ENCODE peak calls at places on chromosome 16, in seven cellular contexts. B is cardiac fibroblast, L is neural progenitor cell, Z is pancreas, Q is astrocyte of the spinal cord, I is HAP-1, H is retinal pigment epithelial cell. A is an unnamed sample.

GRCh38 chr16:21166561-21166961 is 8.1 kb downstream of the LDAF1 start:
- DNase-seq in L (peak), B (no peak), Q (peak), H (no peak), I (peak), Z (no peak), A (no peak)

GRCh38 chr16:50335198-50335958 is 33.4 kb downstream of the BRD7 start:
- DNase-seq in Z (no peak), H (no peak), I (no peak), Q (no peak), L (no peak), B (no peak), A (no peak)

GRCh38 chr16:24045641-24046040 is 209.9 kb downstream of the PRKCB start:
- DNase-seq in Q (no peak), H (no peak), I (peak), Z (no peak), L (peak), B (no peak), A (no peak)

GRCh38 chr16:48965391-48965790 is 316.2 kb downstream of the CBLN1 start:
- DNase-seq in I (no peak), Q (no peak), H (no peak), Z (no peak), L (no peak), B (no peak), A (no peak)

GRCh38 chr16:47019563-47019962 is 46.1 kb upstream of the DNAJA2 start:
- DNase-seq in H (no peak), Z (no peak), Q (peak), L (no peak), B (peak), I (no peak), A (no peak)

GRCh38 chr16:87460936-87461335 is 31.9 kb downstream of the ZCCHC14 start:
- DNase-seq in H (no peak), B (no peak), I (no peak), Q (no peak), L (no peak), Z (no peak), A (no peak)

GRCh38 chr16:15547768-15548096 is 95.2 kb downstream of the MARF1 start:
- DNase-seq in H (no peak), Q (no peak), I (no peak), L (no peak), Z (no peak), B (no peak), A (no peak)

GRCh38 chr16:49914697-49915096 is 58.8 kb upstream of the ZNF423 start:
- DNase-seq in Z (no peak), Q (no peak), L (no peak), I (no peak), B (no peak), H (no peak), A (no peak)

GRCh38 chr16:66899945-66900688 is 18.6 kb downstream of the CDH16 start:
- DNase-seq in H (no peak), L (peak), Z (peak), I (peak), Q (peak), B (peak), A (peak)

GRCh38 chr16:15539197-15539596 is 103.8 kb downstream of the MARF1 start:
- DNase-seq in Q (no peak), L (peak), Z (no peak), B (no peak), I (peak), H (no peak), A (no peak)

GRCh38 chr16:69097425-69097824 is 8.0 kb upstream of the HAS3 start:
- DNase-seq in Q (no peak), I (no peak), H (no peak), L (no peak), Z (no peak), B (no peak), A (no peak)

GRCh38 chr16:23691483-23692189 is 12.9 kb downstream of the PLK1 start:
- DNase-seq in H (no peak), Q (peak), L (no peak), B (peak), Z (no peak), I (no peak), A (no peak)

GRCh38 chr16:17416461-17417221 is 54.1 kb downstream of the XYLT1 start:
- DNase-seq in L (no peak), Q (peak), I (no peak), Z (no peak), H (no peak), B (peak), A (no peak)

GRCh38 chr16:57648590-57649442 is 19.3 kb upstream of the ADGRG3 start:
- DNase-seq in L (peak), B (peak), I (peak), Q (peak), Z (peak), H (no peak), A (no peak)

GRCh38 chr16:88699180-88699579 is 7.0 kb downstream of the RNF166 start:
- DNase-seq in Q (no peak), H (no peak), B (no peak), Z (no peak), L (no peak), I (no peak), A (no peak)
- H3K4me3 ChIP-seq in Q (no peak), H (no peak), B (no peak), Z (no peak), L (no peak), I (no peak), A (no peak)

DNA sequence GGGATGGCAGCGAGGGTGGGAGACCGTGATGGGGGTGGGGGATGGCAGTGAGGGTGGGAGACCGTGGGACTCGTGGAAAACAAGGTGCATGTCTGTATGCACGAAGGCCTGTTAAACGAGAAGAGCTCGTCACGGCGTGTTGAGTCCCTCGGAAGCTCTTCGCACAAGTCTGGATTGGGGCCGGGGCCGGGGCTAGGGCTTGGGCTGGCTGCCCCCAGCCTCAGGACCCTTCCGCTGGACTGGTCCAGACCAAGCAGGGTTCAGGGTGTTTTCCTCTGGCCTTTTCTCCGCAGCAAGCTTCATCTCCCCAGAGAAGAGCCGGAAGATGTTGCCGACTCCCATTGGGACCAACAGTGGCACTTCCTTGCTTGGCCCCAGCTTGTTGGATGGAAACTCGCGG is 7.7 kb upstream of the JPT2 start:
- DNase-seq in L (no peak), I (no peak), H (no peak), Q (no peak), Z (no peak), B (no peak), A (no peak)
- H3K4me3 ChIP-seq in L (no peak), I (no peak), H (no peak), Q (no peak), Z (no peak), B (no peak), A (no peak)

GRCh38 chr16:31537362-31537921 is 9.7 kb downstream of the AHSP start:
- DNase-seq in Z (peak), B (no peak), L (peak), H (no peak), I (no peak), Q (no peak), A (no peak)

GRCh38 chr16:31535737-31536136 is 8.0 kb downstream of the AHSP start:
- DNase-seq in I (no peak), B (no peak), H (no peak), Z (no peak), Q (no peak), L (no peak), A (no peak)

GRCh38 chr16:31538199-31538598 is 10.5 kb downstream of the AHSP start:
- DNase-seq in H (no peak), Z (no peak), I (no peak), L (no peak), B (no peak), Q (no peak), A (no peak)

GRCh38 chr16:31532120-31532519 is 4.4 kb downstream of the AHSP start:
- DNase-seq in L (no peak), I (no peak), Q (no peak), Z (no peak), H (no peak), B (no peak), A (no peak)

GRCh38 chr16:31536804-31537361 is 9.2 kb downstream of the AHSP start:
- DNase-seq in Q (no peak), B (no peak), L (no peak), Z (no peak), I (no peak), H (no peak), A (no peak)
- H3K4me3 ChIP-seq in Q (no peak), B (no peak), L (peak), Z (no peak), I (no peak), H (peak), A (no peak)

DNA sequence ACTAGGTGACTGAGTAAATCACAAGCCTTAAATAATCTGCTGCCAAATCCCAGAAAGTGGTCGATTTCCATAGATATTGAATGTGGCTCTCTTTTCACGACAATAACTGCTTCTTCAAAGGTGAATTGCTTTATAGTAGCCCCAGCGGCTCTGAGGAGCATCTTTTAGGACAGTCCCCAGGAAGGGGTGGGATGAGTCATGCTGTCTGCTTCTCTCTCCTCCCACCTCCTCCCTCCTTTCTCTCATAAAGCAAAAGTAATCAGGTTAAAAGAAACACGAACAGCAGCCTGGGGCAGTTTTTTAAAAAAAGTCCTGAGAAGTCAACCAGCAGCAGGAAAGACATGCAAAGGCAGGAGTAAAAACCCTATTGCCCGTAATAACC is 1.8 kb downstream of the KIAA0513 start:
- DNase-seq in H (no peak), Z (peak), Q (peak), I (peak), L (no peak), B (no peak), A (no peak)
- H3K4me3 ChIP-seq in H (no peak), Z (no peak), Q (no peak), I (no peak), L (no peak), B (peak), A (peak)

DNA sequence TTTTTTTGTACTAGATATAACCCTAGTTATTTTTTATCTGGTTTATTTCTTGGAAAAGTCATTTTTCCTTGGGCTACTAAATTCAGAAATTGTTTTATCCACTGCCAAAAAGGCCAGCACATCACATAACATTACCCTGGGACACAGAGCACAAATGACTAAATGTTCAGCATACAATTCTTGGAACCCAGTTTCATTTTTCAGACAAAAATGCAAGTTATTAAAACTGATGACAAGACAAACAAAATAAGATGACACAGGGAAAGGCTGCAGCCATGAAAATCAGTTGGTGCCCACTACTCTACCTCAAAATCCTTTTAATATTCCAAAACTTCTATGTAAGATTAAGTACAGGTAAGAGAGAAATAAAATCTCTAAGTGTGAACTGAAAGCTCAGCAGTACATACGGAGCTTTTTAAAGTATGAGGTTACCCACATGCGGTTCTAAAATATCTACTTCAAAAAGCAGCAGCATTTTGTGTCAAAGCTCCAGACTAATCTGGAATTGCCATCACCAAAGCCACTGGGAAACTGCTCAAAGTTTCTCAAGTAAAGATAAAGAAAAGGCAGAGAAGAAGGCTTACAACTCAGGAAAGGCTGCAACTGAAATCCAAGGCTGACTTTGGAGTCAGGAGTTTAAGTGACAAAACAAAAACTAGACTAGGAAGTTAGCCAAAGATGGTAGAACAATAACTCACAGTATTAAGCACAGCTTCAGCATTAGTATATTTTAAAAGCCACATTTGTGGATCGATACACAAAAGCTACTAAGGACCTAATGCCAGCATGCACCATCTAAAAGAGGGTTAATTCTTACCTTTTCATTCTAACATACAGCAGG is 41.4 kb downstream of the AP1G1 start:
- DNase-seq in L (no peak), Q (no peak), I (no peak), H (no peak), B (peak), Z (no peak), A (no peak)
- H3K4me3 ChIP-seq in L (no peak), Q (no peak), I (no peak), H (no peak), B (no peak), Z (no peak), A (no peak)

DNA sequence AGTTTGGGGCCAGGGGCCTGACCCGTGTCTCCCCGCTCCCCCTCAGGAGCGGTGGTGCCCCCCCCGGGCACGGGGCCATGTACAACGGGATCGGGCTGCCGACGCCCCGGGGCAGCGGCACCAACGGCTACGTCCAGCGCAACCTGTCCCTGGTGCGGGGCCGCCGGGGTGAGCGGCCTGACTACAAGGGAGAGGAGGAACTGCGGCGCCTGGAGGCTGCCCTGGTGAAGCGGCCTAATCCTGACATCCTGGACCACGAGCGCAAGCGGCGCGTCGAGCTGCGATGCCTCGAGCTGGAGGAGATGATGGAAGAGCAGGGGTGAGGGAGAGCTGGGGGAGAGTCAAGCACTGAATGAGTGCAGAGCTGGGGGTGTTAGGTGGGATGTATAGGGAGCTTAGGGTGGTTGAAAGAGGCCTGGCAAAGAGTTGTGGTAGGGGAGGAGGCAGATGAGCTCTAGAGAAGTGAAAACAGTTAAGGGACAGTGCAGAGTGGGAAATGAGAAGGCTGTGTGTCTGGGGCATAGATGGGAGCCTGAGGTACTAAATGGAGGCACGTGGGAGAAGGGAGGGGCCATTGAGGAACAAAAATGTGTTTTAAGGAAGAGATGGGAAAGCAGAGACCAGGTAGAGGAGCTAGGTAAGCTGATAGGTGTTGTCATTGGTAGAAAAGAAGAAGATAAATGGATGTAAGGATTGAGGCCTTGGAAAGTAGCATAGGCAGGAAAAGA is 4.0 kb downstream of the SRRM2 start:
- DNase-seq in Q (no peak), B (no peak), H (no peak), Z (no peak), I (no peak), L (no peak), A (no peak)
- H3K4me3 ChIP-seq in Q (no peak), B (no peak), H (no peak), Z (no peak), I (no peak), L (no peak), A (no peak)

DNA sequence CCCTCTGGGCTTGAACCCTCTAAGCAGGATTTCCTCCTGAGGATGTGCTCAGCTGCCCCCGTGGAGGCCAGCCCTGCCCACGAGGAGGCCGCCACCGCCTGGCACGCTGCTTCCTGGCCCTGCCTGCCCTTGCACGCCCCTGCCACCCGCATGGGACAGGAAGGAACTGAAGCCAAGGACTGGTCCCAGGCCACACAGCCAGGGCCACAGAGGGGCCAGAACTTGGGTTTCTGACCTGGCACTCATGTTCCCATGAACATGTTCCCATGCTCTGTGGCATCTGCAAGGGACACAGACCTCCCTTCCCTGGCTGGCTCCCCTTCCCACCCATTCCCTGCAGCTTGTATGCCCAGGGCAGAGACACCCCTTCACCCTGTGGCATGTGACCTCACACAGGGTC is 24.1 kb upstream of the MTSS2 start:
- DNase-seq in I (no peak), Z (no peak), H (no peak), B (no peak), L (no peak), Q (no peak), A (no peak)
- H3K4me3 ChIP-seq in I (no peak), Z (no peak), H (no peak), B (no peak), L (no peak), Q (no peak), A (no peak)

DNA sequence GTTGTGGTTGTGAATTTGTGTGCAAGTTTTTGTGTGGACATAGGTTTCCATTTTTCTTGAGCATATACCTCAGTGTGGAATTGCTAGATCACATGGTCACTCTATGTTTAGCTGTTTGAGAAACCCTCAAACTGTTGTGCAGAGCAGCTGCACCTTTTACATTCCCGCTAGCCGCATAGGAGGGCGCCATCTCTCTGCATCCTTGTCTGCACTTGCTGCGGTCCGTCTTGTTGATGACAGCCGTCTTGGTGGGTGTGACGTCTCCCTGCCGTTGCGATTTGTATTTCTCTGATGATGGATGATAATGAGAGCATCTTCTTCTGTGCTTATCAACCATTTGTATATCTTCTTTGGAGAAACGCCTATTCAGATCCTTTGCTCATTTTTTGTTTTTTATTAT is 25.1 kb upstream of the IL17C start:
- DNase-seq in H (no peak), I (no peak), L (no peak), Q (no peak), Z (no peak), B (no peak), A (no peak)
- H3K4me3 ChIP-seq in H (no peak), I (no peak), L (no peak), Q (no peak), Z (no peak), B (no peak), A (no peak)

DNA sequence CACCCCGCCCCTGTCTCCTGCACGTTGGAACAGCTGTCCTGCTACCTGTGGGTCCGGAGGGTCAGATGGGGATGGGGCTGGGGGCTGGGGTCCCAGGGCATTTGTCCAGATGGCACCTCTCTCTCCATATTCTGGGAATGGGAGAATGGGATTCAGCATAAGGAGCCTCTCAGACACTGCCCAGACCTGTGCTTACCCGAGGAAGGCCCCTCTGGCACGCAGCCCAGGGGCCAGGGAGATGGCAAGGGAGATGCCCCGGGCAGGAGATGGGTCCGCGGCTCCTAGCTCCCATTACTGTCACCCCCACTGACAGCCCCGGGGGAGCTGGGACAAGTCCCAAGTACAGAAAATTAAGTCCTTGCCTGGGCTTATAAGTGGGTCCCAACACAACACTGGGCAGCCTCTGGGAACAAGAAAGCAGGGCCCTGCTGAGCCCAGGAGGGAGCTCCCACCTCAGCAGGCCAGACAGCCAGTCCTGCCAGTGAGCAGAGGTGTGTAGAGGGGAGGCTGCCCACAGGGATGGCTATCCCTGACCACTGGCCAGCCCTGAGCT is 1.8 kb downstream of the VASN start:
- DNase-seq in B (no peak), Z (peak), I (no peak), L (no peak), Q (no peak), H (no peak), A (no peak)
- H3K4me3 ChIP-seq in B (peak), Z (no peak), I (no peak), L (peak), Q (peak), H (peak), A (peak)

DNA sequence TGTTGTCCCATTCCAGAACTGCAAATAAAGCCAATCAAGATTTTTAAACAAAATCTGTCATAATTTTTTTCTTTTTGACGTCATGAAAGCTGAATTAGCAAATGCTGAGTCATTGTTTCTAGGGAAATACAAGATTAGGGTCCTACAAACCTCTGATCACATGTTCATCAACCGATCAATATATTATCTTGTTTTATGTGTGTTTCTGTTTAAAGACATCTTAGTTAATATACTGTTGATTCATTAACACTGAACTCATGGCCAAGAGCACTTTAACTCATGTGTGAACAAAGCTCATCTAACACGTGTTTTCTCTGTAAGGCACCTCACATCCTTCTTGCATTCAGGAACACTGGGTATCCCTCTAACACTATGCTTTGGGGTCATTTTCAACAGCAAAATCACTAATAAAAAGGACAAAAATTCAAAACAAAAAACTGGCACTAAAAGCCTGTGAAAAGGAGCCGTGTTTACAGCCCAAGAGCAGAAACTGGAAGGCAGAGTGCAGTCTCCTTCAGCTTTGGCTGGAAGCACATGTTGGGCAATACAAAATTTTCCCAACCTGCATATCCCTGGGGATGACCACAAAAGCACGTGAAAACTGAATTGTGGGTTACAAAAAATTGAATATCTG is 102.5 kb downstream of the PARN start:
- DNase-seq in H (no peak), I (no peak), Z (no peak), L (no peak), B (peak), Q (no peak), A (peak)
- H3K4me3 ChIP-seq in H (no peak), I (no peak), Z (no peak), L (no peak), B (no peak), Q (no peak), A (no peak)

A was measured in skeletal muscle cell.